ENCODE peak calls at places on chromosome 16, in six cellular contexts. R is uterus, T is testis, Q is sigmoid colon, S is HCT116, G is breast epithelium. U is an unnamed sample. For H3K4me1, the result is how much of the 10 kb centered on the place peaks cover.

GRCh38 chr16:17784073-17784472 is 313.3 kb upstream of the XYLT1 start:
- DNase-seq in R (no peak), T (no peak), Q (no peak), S (no peak), G (no peak), U (no peak)

GRCh38 chr16:88881090-88881580 is 14.7 kb upstream of the PABPN1L start:
- DNase-seq in R (no peak), T (no peak), Q (no peak), S (no peak), G (no peak), U (no peak)

GRCh38 chr16:72959301-72959996 is 88.5 kb downstream of the ZFHX3 start:
- DNase-seq in R (no peak), T (no peak), Q (peak), S (no peak), G (no peak), U (no peak)

GRCh38 chr16:21950782-21951521 is 2.2 kb upstream of the UQCRC2 start:
- DNase-seq in R (no peak), T (peak), Q (no peak), S (peak), G (no peak), U (no peak)

GRCh38 chr16:67653131-67654068 is 6.7 kb downstream of the ACD start:
- DNase-seq in R (no peak), T (no peak), Q (no peak), S (no peak), G (no peak), U (no peak)

GRCh38 chr16:35195864-35196216 is 1736.4 kb downstream of the TP53TG3F start:
- DNase-seq in R (no peak), T (no peak), Q (no peak), S (no peak), G (no peak), U (peak)

GRCh38 chr16:17275076-17275732 is 195.6 kb downstream of the XYLT1 start:
- DNase-seq in R (no peak), T (no peak), Q (no peak), S (peak), G (peak), U (no peak)

GRCh38 chr16:78094998-78095397 is 4.5 kb upstream of the WWOX start:
- DNase-seq in R (no peak), T (no peak), Q (no peak), S (no peak), G (no peak), U (no peak)

GRCh38 chr16:70457446-70457845 is 3.1 kb downstream of the FCSK start:
- DNase-seq in R (no peak), T (no peak), Q (no peak), S (no peak), G (no peak), U (no peak)

GRCh38 chr16:85199069-85199725 is 86.9 kb upstream of the CIBAR2 start:
- DNase-seq in R (no peak), T (no peak), Q (no peak), S (no peak), G (no peak), U (no peak)

GRCh38 chr16:1524366-1524765 is 9.1 kb upstream of the TMEM204 start:
- DNase-seq in R (no peak), T (no peak), Q (no peak), S (no peak), G (no peak), U (no peak)

GRCh38 chr16:8094696-8095095 is 495.6 kb downstream of the TMEM114 start:
- DNase-seq in R (no peak), T (no peak), Q (no peak), S (no peak), G (no peak), U (no peak)

GRCh38 chr16:72195609-72196008 is 23.7 kb upstream of the PMFBP1 start:
- DNase-seq in R (no peak), T (no peak), Q (no peak), S (no peak), G (no peak), U (no peak)

GRCh38 chr16:74099530-74099929 is 197.1 kb upstream of the PSMD7 start:
- DNase-seq in R (no peak), T (no peak), Q (no peak), S (no peak), G (no peak), U (no peak)

GRCh38 chr16:2858245-2859025 is 465 bp upstream of the PRSS22 start:
- DNase-seq in R (no peak), T (no peak), Q (no peak), S (peak), G (peak), U (no peak)

GRCh38 chr16:47388705-47389104 is 72.2 kb downstream of the ITFG1 start:
- DNase-seq in R (no peak), T (no peak), Q (no peak), S (no peak), G (no peak), U (no peak)
- H3K4me1 ChIP-seq in R (under half), T (under half), Q (under half), S (under half), G (under half), U (under half)

GRCh38 chr16:58198022-58198683 is at the start of gene CSNK2A2:
- DNase-seq in R (peak), T (peak), Q (peak), S (peak), G (peak), U (no peak)
- TF ChIP-seq POLR2A in R (no peak), T (no peak), Q (no peak), S (no peak), G (no peak), U (no peak)

GRCh38 chr16:28534542-28535373 is 4.0 kb downstream of the NUPR1 start:
- DNase-seq in R (peak), T (peak), Q (peak), S (no peak), G (no peak), U (peak)

GRCh38 chr16:28532940-28533647 is 5.7 kb downstream of the NUPR1 start:
- DNase-seq in R (no peak), T (no peak), Q (no peak), S (no peak), G (no peak), U (no peak)

GRCh38 chr16:28537964-28538732 is 626 bp downstream of the NUPR1 start:
- DNase-seq in R (peak), T (peak), Q (no peak), S (no peak), G (no peak), U (no peak)

GRCh38 chr16:28538733-28539596 is at the start of gene NUPR1:
- DNase-seq in R (peak), T (peak), Q (peak), S (no peak), G (peak), U (peak)

GRCh38 chr16:28537076-28537475 is 1.7 kb downstream of the NUPR1 start:
- DNase-seq in R (no peak), T (no peak), Q (no peak), S (no peak), G (no peak), U (no peak)
- H3K4me1 ChIP-seq in R (under half), T (under half), Q (under half), S (under half), G (under half), U (half or more)

DNA sequence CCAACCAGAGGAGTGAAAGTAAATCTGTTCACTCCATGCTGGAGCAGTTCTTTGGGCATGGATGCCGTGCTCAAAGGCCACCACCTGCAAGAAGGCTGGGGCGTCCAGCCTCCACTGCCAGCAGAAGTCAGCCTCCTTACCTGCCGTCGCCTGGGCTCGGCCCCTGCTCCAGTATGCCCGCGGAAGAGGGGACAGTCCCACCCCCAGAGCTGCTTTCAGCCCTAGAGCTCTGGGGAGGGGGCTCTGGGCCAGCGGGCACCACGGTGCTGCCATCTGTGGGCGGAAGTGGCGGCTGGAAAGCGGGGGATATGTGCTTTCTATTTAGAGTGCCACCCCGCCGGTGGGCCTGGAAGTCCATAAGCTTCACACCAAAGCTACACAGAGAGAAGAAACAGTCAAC is 75.9 kb downstream of the ARHGAP17 start:
- DNase-seq in R (no peak), T (no peak), Q (no peak), S (no peak), G (no peak), U (no peak)
- TF ChIP-seq POLR2A in R (no peak), T (no peak), Q (no peak), S (no peak), G (no peak), U (no peak)

DNA sequence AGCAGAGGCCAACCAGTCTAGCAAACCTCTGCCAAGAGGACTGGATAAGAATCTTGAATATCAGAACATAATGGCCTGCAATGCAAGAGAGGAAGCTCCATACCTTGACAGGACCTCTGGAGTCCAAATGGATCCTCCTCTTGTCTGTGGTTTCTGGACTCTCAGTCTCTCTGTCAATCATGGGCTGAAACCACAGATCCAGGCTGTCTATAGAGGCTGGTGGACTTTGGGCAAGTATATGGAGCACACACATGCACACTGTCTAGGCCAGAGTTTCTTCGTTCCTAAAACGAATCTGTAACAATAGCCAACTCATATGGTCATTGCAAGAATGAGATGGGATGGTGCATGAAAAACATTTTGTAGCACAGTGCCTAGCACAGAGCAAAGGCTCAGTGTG is 37.7 kb downstream of the NLRC5 start:
- DNase-seq in R (no peak), T (no peak), Q (no peak), S (no peak), G (no peak), U (no peak)
- H3K4me1 ChIP-seq in R (under half), T (under half), Q (under half), S (under half), G (under half), U (under half)

GRCh38 chr16:57915267-57915666 is 55.7 kb downstream of the CNGB1 start:
- DNase-seq in R (no peak), T (no peak), Q (no peak), S (no peak), G (no peak), U (no peak)
- TF ChIP-seq POLR2A in R (no peak), T (no peak), Q (no peak), S (no peak), G (no peak), U (no peak)

GRCh38 chr16:371729-372521 is 1.6 kb upstream of the MRPL28 start:
- DNase-seq in R (no peak), T (peak), Q (peak), S (no peak), G (no peak), U (no peak)

GRCh38 chr16:370980-371728 is 816 bp upstream of the MRPL28 start:
- DNase-seq in R (no peak), T (peak), Q (peak), S (no peak), G (no peak), U (no peak)

GRCh38 chr16:369866-370436 is 387 bp downstream of the MRPL28 start:
- DNase-seq in R (no peak), T (no peak), Q (peak), S (no peak), G (no peak), U (no peak)

GRCh38 chr16:369275-369865 is 968 bp downstream of the MRPL28 start:
- DNase-seq in R (no peak), T (no peak), Q (no peak), S (no peak), G (no peak), U (no peak)

GRCh38 chr16:370443-370842 is at the start of gene MRPL28:
- DNase-seq in R (peak), T (peak), Q (peak), S (peak), G (peak), U (peak)
- H3K4me1 ChIP-seq in R (under half), T (under half), Q (under half), S (under half), G (under half), U (under half)